ENCODE peak calls at places on chromosomes 1 and 21, in nine cellular contexts. One of them, this sample, is unnamed.

GRCh38 chr1:113396585-113396984 is 6.3 kb downstream of the MAGI3 start:
- DNase-seq in activated T-helper 1 cell treated with anti-CD3 and anti-CD28 coated beads, Interleukin-2, amount 50 U/mL, for 16 hours: no peak
- DNase-seq in activated CD4-positive, alpha-beta T cell treated with anti-CD3 and anti-CD28 coated beads, Interleukin-2, amount 50 U/mL, for 4 hours: no peak
- DNase-seq in RCC 7860: peak
- DNase-seq in NCI-H1092: no peak
- DNase-seq in stimulated activated CD4-positive, alpha-beta T cell treated with anti-CD3 and anti-CD28 coated beads, Interleukin-15, amount 100 ng/mL, for 1 hour: no peak
- DNase-seq in adrenal gland: no peak
- DNase-seq in H54: peak
- DNase-seq in M059J: peak
- DNase-seq in this sample: peak

GRCh38 chr21:37658121-37658993 is 257.9 kb downstream of the KCNJ6 start:
- DNase-seq in activated T-helper 1 cell treated with anti-CD3 and anti-CD28 coated beads, Interleukin-2, amount 50 U/mL, for 16 hours: no peak
- DNase-seq in activated CD4-positive, alpha-beta T cell treated with anti-CD3 and anti-CD28 coated beads, Interleukin-2, amount 50 U/mL, for 4 hours: no peak
- DNase-seq in RCC 7860: no peak
- DNase-seq in NCI-H1092: no peak
- DNase-seq in stimulated activated CD4-positive, alpha-beta T cell treated with anti-CD3 and anti-CD28 coated beads, Interleukin-15, amount 100 ng/mL, for 1 hour: no peak
- DNase-seq in adrenal gland: no peak
- DNase-seq in H54: no peak
- DNase-seq in M059J: no peak
- DNase-seq in this sample: no peak

GRCh38 chr21:16347223-16347622 is 617.4 kb downstream of the USP25 start:
- DNase-seq in activated T-helper 1 cell treated with anti-CD3 and anti-CD28 coated beads, Interleukin-2, amount 50 U/mL, for 16 hours: no peak
- DNase-seq in activated CD4-positive, alpha-beta T cell treated with anti-CD3 and anti-CD28 coated beads, Interleukin-2, amount 50 U/mL, for 4 hours: no peak
- DNase-seq in RCC 7860: no peak
- DNase-seq in NCI-H1092: no peak
- DNase-seq in stimulated activated CD4-positive, alpha-beta T cell treated with anti-CD3 and anti-CD28 coated beads, Interleukin-15, amount 100 ng/mL, for 1 hour: no peak
- DNase-seq in adrenal gland: no peak
- DNase-seq in H54: no peak
- DNase-seq in M059J: no peak
- DNase-seq in this sample: no peak

GRCh38 chr1:94578856-94579255 is 37.3 kb upstream of the F3 start:
- DNase-seq in activated T-helper 1 cell treated with anti-CD3 and anti-CD28 coated beads, Interleukin-2, amount 50 U/mL, for 16 hours: no peak
- DNase-seq in activated CD4-positive, alpha-beta T cell treated with anti-CD3 and anti-CD28 coated beads, Interleukin-2, amount 50 U/mL, for 4 hours: no peak
- DNase-seq in RCC 7860: no peak
- DNase-seq in NCI-H1092: no peak
- DNase-seq in stimulated activated CD4-positive, alpha-beta T cell treated with anti-CD3 and anti-CD28 coated beads, Interleukin-15, amount 100 ng/mL, for 1 hour: no peak
- DNase-seq in adrenal gland: no peak
- DNase-seq in H54: no peak
- DNase-seq in M059J: peak
- DNase-seq in this sample: no peak

GRCh38 chr1:220529530-220529920 is 1.6 kb downstream of the MARK1 start:
- DNase-seq in activated T-helper 1 cell treated with anti-CD3 and anti-CD28 coated beads, Interleukin-2, amount 50 U/mL, for 16 hours: no peak
- DNase-seq in activated CD4-positive, alpha-beta T cell treated with anti-CD3 and anti-CD28 coated beads, Interleukin-2, amount 50 U/mL, for 4 hours: no peak
- DNase-seq in RCC 7860: no peak
- DNase-seq in NCI-H1092: no peak
- DNase-seq in stimulated activated CD4-positive, alpha-beta T cell treated with anti-CD3 and anti-CD28 coated beads, Interleukin-15, amount 100 ng/mL, for 1 hour: no peak
- DNase-seq in adrenal gland: no peak
- DNase-seq in H54: no peak
- DNase-seq in M059J: no peak
- DNase-seq in this sample: no peak

GRCh38 chr1:59455206-59455605 is 158.3 kb downstream of the FGGY start:
- DNase-seq in activated T-helper 1 cell treated with anti-CD3 and anti-CD28 coated beads, Interleukin-2, amount 50 U/mL, for 16 hours: no peak
- DNase-seq in activated CD4-positive, alpha-beta T cell treated with anti-CD3 and anti-CD28 coated beads, Interleukin-2, amount 50 U/mL, for 4 hours: no peak
- DNase-seq in RCC 7860: peak
- DNase-seq in NCI-H1092: no peak
- DNase-seq in stimulated activated CD4-positive, alpha-beta T cell treated with anti-CD3 and anti-CD28 coated beads, Interleukin-15, amount 100 ng/mL, for 1 hour: no peak
- DNase-seq in adrenal gland: no peak
- DNase-seq in H54: no peak
- DNase-seq in M059J: peak
- DNase-seq in this sample: peak

GRCh38 chr1:155801149-155801548 is 55.9 kb downstream of the GON4L start:
- DNase-seq in activated T-helper 1 cell treated with anti-CD3 and anti-CD28 coated beads, Interleukin-2, amount 50 U/mL, for 16 hours: no peak
- DNase-seq in activated CD4-positive, alpha-beta T cell treated with anti-CD3 and anti-CD28 coated beads, Interleukin-2, amount 50 U/mL, for 4 hours: no peak
- DNase-seq in RCC 7860: no peak
- DNase-seq in NCI-H1092: no peak
- DNase-seq in stimulated activated CD4-positive, alpha-beta T cell treated with anti-CD3 and anti-CD28 coated beads, Interleukin-15, amount 100 ng/mL, for 1 hour: no peak
- DNase-seq in adrenal gland: no peak
- DNase-seq in H54: no peak
- DNase-seq in M059J: peak
- DNase-seq in this sample: no peak

GRCh38 chr1:227763246-227764018 is 28.2 kb downstream of the SNAP47 start:
- DNase-seq in activated T-helper 1 cell treated with anti-CD3 and anti-CD28 coated beads, Interleukin-2, amount 50 U/mL, for 16 hours: no peak
- DNase-seq in activated CD4-positive, alpha-beta T cell treated with anti-CD3 and anti-CD28 coated beads, Interleukin-2, amount 50 U/mL, for 4 hours: no peak
- DNase-seq in RCC 7860: no peak
- DNase-seq in NCI-H1092: no peak
- DNase-seq in stimulated activated CD4-positive, alpha-beta T cell treated with anti-CD3 and anti-CD28 coated beads, Interleukin-15, amount 100 ng/mL, for 1 hour: no peak
- DNase-seq in adrenal gland: no peak
- DNase-seq in H54: no peak
- DNase-seq in M059J: no peak
- DNase-seq in this sample: no peak

GRCh38 chr1:151936653-151937052 is 27.3 kb upstream of the THEM4 start:
- DNase-seq in activated T-helper 1 cell treated with anti-CD3 and anti-CD28 coated beads, Interleukin-2, amount 50 U/mL, for 16 hours: no peak
- DNase-seq in activated CD4-positive, alpha-beta T cell treated with anti-CD3 and anti-CD28 coated beads, Interleukin-2, amount 50 U/mL, for 4 hours: no peak
- DNase-seq in RCC 7860: no peak
- DNase-seq in NCI-H1092: no peak
- DNase-seq in stimulated activated CD4-positive, alpha-beta T cell treated with anti-CD3 and anti-CD28 coated beads, Interleukin-15, amount 100 ng/mL, for 1 hour: no peak
- DNase-seq in adrenal gland: no peak
- DNase-seq in H54: no peak
- DNase-seq in M059J: no peak
- DNase-seq in this sample: no peak

GRCh38 chr21:35024475-35024874 is 24.6 kb downstream of the RUNX1 start:
- DNase-seq in activated T-helper 1 cell treated with anti-CD3 and anti-CD28 coated beads, Interleukin-2, amount 50 U/mL, for 16 hours: no peak
- DNase-seq in activated CD4-positive, alpha-beta T cell treated with anti-CD3 and anti-CD28 coated beads, Interleukin-2, amount 50 U/mL, for 4 hours: no peak
- DNase-seq in RCC 7860: no peak
- DNase-seq in NCI-H1092: no peak
- DNase-seq in stimulated activated CD4-positive, alpha-beta T cell treated with anti-CD3 and anti-CD28 coated beads, Interleukin-15, amount 100 ng/mL, for 1 hour: no peak
- DNase-seq in adrenal gland: no peak
- DNase-seq in H54: no peak
- DNase-seq in M059J: no peak
- DNase-seq in this sample: peak